ENCODE peak calls at places on chromosome 11, in five cellular contexts. One of them, this sample, is unnamed.

GRCh38 chr11:71563401-71563800 is 2.0 kb upstream of the KRTAP5-10 start:
- DNase-seq in HL-60: peak
- DNase-seq in stimulated activated CD4-positive, alpha-beta T cell treated with anti-CD3 and anti-CD28 coated beads, Interleukin-1b, Interleukin-23, amount 100 ng/mL, for 1 hour: no peak
- DNase-seq in ACHN: peak
- DNase-seq in RWPE1: peak
- DNase-seq in this sample: no peak

GRCh38 chr11:131253885-131254204 is 116.6 kb upstream of the NTM start:
- DNase-seq in ACHN: no peak
- DNase-seq in RWPE1: no peak
- DNase-seq in HL-60: no peak
- DNase-seq in stimulated activated CD4-positive, alpha-beta T cell treated with anti-CD3 and anti-CD28 coated beads, Interleukin-1b, Interleukin-23, amount 100 ng/mL, for 1 hour: no peak
- DNase-seq in this sample: no peak

GRCh38 chr11:69365567-69365966 is 71.6 kb downstream of the MYEOV start:
- DNase-seq in ACHN: no peak
- DNase-seq in RWPE1: no peak
- DNase-seq in stimulated activated CD4-positive, alpha-beta T cell treated with anti-CD3 and anti-CD28 coated beads, Interleukin-1b, Interleukin-23, amount 100 ng/mL, for 1 hour: no peak
- DNase-seq in HL-60: no peak
- DNase-seq in this sample: no peak

GRCh38 chr11:47349521-47350095 is 2.9 kb downstream of the MYBPC3 start:
- DNase-seq in stimulated activated CD4-positive, alpha-beta T cell treated with anti-CD3 and anti-CD28 coated beads, Interleukin-1b, Interleukin-23, amount 100 ng/mL, for 1 hour: no peak
- DNase-seq in HL-60: no peak
- DNase-seq in ACHN: no peak
- DNase-seq in RWPE1: no peak
- DNase-seq in this sample: no peak

GRCh38 chr11:66728760-66729385 is at the start of gene SPTBN2:
- DNase-seq in HL-60: no peak
- DNase-seq in RWPE1: no peak
- DNase-seq in ACHN: no peak
- DNase-seq in stimulated activated CD4-positive, alpha-beta T cell treated with anti-CD3 and anti-CD28 coated beads, Interleukin-1b, Interleukin-23, amount 100 ng/mL, for 1 hour: no peak
- DNase-seq in this sample: no peak

GRCh38 chr11:87493516-87493915 is 455.8 kb downstream of the TMEM135 start:
- DNase-seq in stimulated activated CD4-positive, alpha-beta T cell treated with anti-CD3 and anti-CD28 coated beads, Interleukin-1b, Interleukin-23, amount 100 ng/mL, for 1 hour: no peak
- DNase-seq in HL-60: no peak
- DNase-seq in RWPE1: no peak
- DNase-seq in ACHN: no peak
- DNase-seq in this sample: no peak

GRCh38 chr11:44982496-44983062 is 31.9 kb upstream of the TP53I11 start:
- DNase-seq in HL-60: no peak
- DNase-seq in RWPE1: no peak
- DNase-seq in stimulated activated CD4-positive, alpha-beta T cell treated with anti-CD3 and anti-CD28 coated beads, Interleukin-1b, Interleukin-23, amount 100 ng/mL, for 1 hour: no peak
- DNase-seq in ACHN: no peak
- DNase-seq in this sample: no peak

GRCh38 chr11:61826930-61827572 is 1.0 kb upstream of the FADS2 start:
- DNase-seq in stimulated activated CD4-positive, alpha-beta T cell treated with anti-CD3 and anti-CD28 coated beads, Interleukin-1b, Interleukin-23, amount 100 ng/mL, for 1 hour: no peak
- DNase-seq in RWPE1: no peak
- DNase-seq in HL-60: peak
- DNase-seq in ACHN: no peak
- DNase-seq in this sample: no peak

GRCh38 chr11:114315749-114316368 is 19.7 kb downstream of the NNMT start:
- DNase-seq in ACHN: no peak
- DNase-seq in stimulated activated CD4-positive, alpha-beta T cell treated with anti-CD3 and anti-CD28 coated beads, Interleukin-1b, Interleukin-23, amount 100 ng/mL, for 1 hour: no peak
- DNase-seq in RWPE1: no peak
- DNase-seq in HL-60: no peak
- DNase-seq in this sample: no peak

GRCh38 chr11:126153999-126154398 is 57.5 kb downstream of the RPUSD4 start:
- DNase-seq in stimulated activated CD4-positive, alpha-beta T cell treated with anti-CD3 and anti-CD28 coated beads, Interleukin-1b, Interleukin-23, amount 100 ng/mL, for 1 hour: no peak
- DNase-seq in HL-60: no peak
- DNase-seq in ACHN: no peak
- DNase-seq in RWPE1: no peak
- DNase-seq in this sample: peak

GRCh38 chr11:9030601-9031000 is 26.8 kb upstream of the NRIP3 start:
- DNase-seq in ACHN: no peak
- DNase-seq in RWPE1: no peak
- DNase-seq in HL-60: no peak
- DNase-seq in stimulated activated CD4-positive, alpha-beta T cell treated with anti-CD3 and anti-CD28 coated beads, Interleukin-1b, Interleukin-23, amount 100 ng/mL, for 1 hour: no peak
- DNase-seq in this sample: no peak

GRCh38 chr11:70908223-70908622 is 344.2 kb downstream of the SHANK2 start:
- DNase-seq in RWPE1: no peak
- DNase-seq in ACHN: no peak
- DNase-seq in HL-60: no peak
- DNase-seq in stimulated activated CD4-positive, alpha-beta T cell treated with anti-CD3 and anti-CD28 coated beads, Interleukin-1b, Interleukin-23, amount 100 ng/mL, for 1 hour: no peak
- DNase-seq in this sample: no peak

GRCh38 chr11:75667831-75668507 is 869 bp downstream of the MAP6 start:
- DNase-seq in HL-60: no peak
- DNase-seq in RWPE1: peak
- DNase-seq in stimulated activated CD4-positive, alpha-beta T cell treated with anti-CD3 and anti-CD28 coated beads, Interleukin-1b, Interleukin-23, amount 100 ng/mL, for 1 hour: no peak
- DNase-seq in ACHN: peak
- DNase-seq in this sample: no peak

GRCh38 chr11:119373059-119373875 is 8.2 kb downstream of the USP2 start:
- DNase-seq in HL-60: no peak
- DNase-seq in ACHN: no peak
- DNase-seq in stimulated activated CD4-positive, alpha-beta T cell treated with anti-CD3 and anti-CD28 coated beads, Interleukin-1b, Interleukin-23, amount 100 ng/mL, for 1 hour: no peak
- DNase-seq in RWPE1: no peak
- DNase-seq in this sample: no peak

GRCh38 chr11:93249437-93250210 is 51.8 kb upstream of the SLC36A4 start:
- DNase-seq in ACHN: no peak
- DNase-seq in stimulated activated CD4-positive, alpha-beta T cell treated with anti-CD3 and anti-CD28 coated beads, Interleukin-1b, Interleukin-23, amount 100 ng/mL, for 1 hour: no peak
- DNase-seq in HL-60: no peak
- DNase-seq in RWPE1: no peak
- DNase-seq in this sample: no peak

GRCh38 chr11:46285594-46286033 is 8.2 kb downstream of the CREB3L1 start:
- DNase-seq in ACHN: no peak
- DNase-seq in HL-60: no peak
- DNase-seq in RWPE1: no peak
- DNase-seq in stimulated activated CD4-positive, alpha-beta T cell treated with anti-CD3 and anti-CD28 coated beads, Interleukin-1b, Interleukin-23, amount 100 ng/mL, for 1 hour: no peak
- DNase-seq in this sample: no peak

GRCh38 chr11:29173660-29174062 is 843.2 kb downstream of the KCNA4 start:
- DNase-seq in stimulated activated CD4-positive, alpha-beta T cell treated with anti-CD3 and anti-CD28 coated beads, Interleukin-1b, Interleukin-23, amount 100 ng/mL, for 1 hour: no peak
- DNase-seq in ACHN: peak
- DNase-seq in HL-60: no peak
- DNase-seq in RWPE1: peak
- DNase-seq in this sample: no peak

GRCh38 chr11:48307760-48308386 is 1.9 kb downstream of the OR4S1 start:
- DNase-seq in RWPE1: peak
- DNase-seq in HL-60: peak
- DNase-seq in stimulated activated CD4-positive, alpha-beta T cell treated with anti-CD3 and anti-CD28 coated beads, Interleukin-1b, Interleukin-23, amount 100 ng/mL, for 1 hour: peak
- DNase-seq in ACHN: peak
- DNase-seq in this sample: peak

GRCh38 chr11:126654886-126655806 is 299.7 kb downstream of the ST3GAL4 start:
- DNase-seq in ACHN: no peak
- DNase-seq in HL-60: no peak
- DNase-seq in RWPE1: no peak
- DNase-seq in stimulated activated CD4-positive, alpha-beta T cell treated with anti-CD3 and anti-CD28 coated beads, Interleukin-1b, Interleukin-23, amount 100 ng/mL, for 1 hour: no peak
- DNase-seq in this sample: no peak

GRCh38 chr11:34654491-34655334 is 33.8 kb downstream of the EHF start:
- DNase-seq in ACHN: no peak
- DNase-seq in stimulated activated CD4-positive, alpha-beta T cell treated with anti-CD3 and anti-CD28 coated beads, Interleukin-1b, Interleukin-23, amount 100 ng/mL, for 1 hour: no peak
- DNase-seq in HL-60: peak
- DNase-seq in RWPE1: no peak
- DNase-seq in this sample: peak

GRCh38 chr11:18172686-18173085 is at the start of gene MRGPRX4:
- DNase-seq in RWPE1: no peak
- DNase-seq in ACHN: no peak
- DNase-seq in stimulated activated CD4-positive, alpha-beta T cell treated with anti-CD3 and anti-CD28 coated beads, Interleukin-1b, Interleukin-23, amount 100 ng/mL, for 1 hour: no peak
- DNase-seq in HL-60: no peak
- DNase-seq in this sample: no peak

GRCh38 chr11:10302744-10303557 is 1.9 kb upstream of the ADM start:
- DNase-seq in HL-60: peak
- DNase-seq in ACHN: peak
- DNase-seq in RWPE1: peak
- DNase-seq in stimulated activated CD4-positive, alpha-beta T cell treated with anti-CD3 and anti-CD28 coated beads, Interleukin-1b, Interleukin-23, amount 100 ng/mL, for 1 hour: no peak
- DNase-seq in this sample: peak

GRCh38 chr11:128956401-128957203 is 13.9 kb upstream of the TP53AIP1 start:
- DNase-seq in stimulated activated CD4-positive, alpha-beta T cell treated with anti-CD3 and anti-CD28 coated beads, Interleukin-1b, Interleukin-23, amount 100 ng/mL, for 1 hour: no peak
- DNase-seq in ACHN: peak
- DNase-seq in RWPE1: peak
- DNase-seq in HL-60: peak
- DNase-seq in this sample: peak

GRCh38 chr11:110356769-110357671 is 60.6 kb upstream of the RDX start:
- DNase-seq in HL-60: no peak
- DNase-seq in ACHN: peak
- DNase-seq in stimulated activated CD4-positive, alpha-beta T cell treated with anti-CD3 and anti-CD28 coated beads, Interleukin-1b, Interleukin-23, amount 100 ng/mL, for 1 hour: no peak
- DNase-seq in RWPE1: no peak
- DNase-seq in this sample: peak

GRCh38 chr11:8281266-8281665 is 17.6 kb upstream of the LMO1 start:
- DNase-seq in ACHN: no peak
- DNase-seq in HL-60: no peak
- DNase-seq in RWPE1: no peak
- DNase-seq in stimulated activated CD4-positive, alpha-beta T cell treated with anti-CD3 and anti-CD28 coated beads, Interleukin-1b, Interleukin-23, amount 100 ng/mL, for 1 hour: no peak
- DNase-seq in this sample: no peak

GRCh38 chr11:134890446-134890845 is 478.4 kb upstream of the B3GAT1 start:
- DNase-seq in HL-60: no peak
- DNase-seq in RWPE1: no peak
- DNase-seq in ACHN: no peak
- DNase-seq in stimulated activated CD4-positive, alpha-beta T cell treated with anti-CD3 and anti-CD28 coated beads, Interleukin-1b, Interleukin-23, amount 100 ng/mL, for 1 hour: no peak
- DNase-seq in this sample: no peak

GRCh38 chr11:107606122-107606521 is 15.2 kb downstream of the ELMOD1 start:
- DNase-seq in HL-60: no peak
- DNase-seq in ACHN: peak
- DNase-seq in RWPE1: no peak
- DNase-seq in stimulated activated CD4-positive, alpha-beta T cell treated with anti-CD3 and anti-CD28 coated beads, Interleukin-1b, Interleukin-23, amount 100 ng/mL, for 1 hour: no peak
- DNase-seq in this sample: no peak

GRCh38 chr11:122796128-122796717 is 42.1 kb upstream of the CRTAM start:
- DNase-seq in HL-60: peak
- DNase-seq in ACHN: peak
- DNase-seq in stimulated activated CD4-positive, alpha-beta T cell treated with anti-CD3 and anti-CD28 coated beads, Interleukin-1b, Interleukin-23, amount 100 ng/mL, for 1 hour: peak
- DNase-seq in RWPE1: peak
- DNase-seq in this sample: no peak

GRCh38 chr11:13053255-13053917 is 44.3 kb downstream of the RASSF10 start:
- DNase-seq in RWPE1: no peak
- DNase-seq in stimulated activated CD4-positive, alpha-beta T cell treated with anti-CD3 and anti-CD28 coated beads, Interleukin-1b, Interleukin-23, amount 100 ng/mL, for 1 hour: no peak
- DNase-seq in ACHN: no peak
- DNase-seq in HL-60: no peak
- DNase-seq in this sample: no peak

GRCh38 chr11:119525855-119526196 is 102.9 kb upstream of the THY1 start:
- DNase-seq in RWPE1: no peak
- DNase-seq in ACHN: no peak
- DNase-seq in stimulated activated CD4-positive, alpha-beta T cell treated with anti-CD3 and anti-CD28 coated beads, Interleukin-1b, Interleukin-23, amount 100 ng/mL, for 1 hour: no peak
- DNase-seq in HL-60: no peak
- DNase-seq in this sample: no peak

GRCh38 chr11:125945797-125946520 is at the start of gene VSIG10L2:
- DNase-seq in HL-60: no peak
- DNase-seq in stimulated activated CD4-positive, alpha-beta T cell treated with anti-CD3 and anti-CD28 coated beads, Interleukin-1b, Interleukin-23, amount 100 ng/mL, for 1 hour: no peak
- DNase-seq in ACHN: peak
- DNase-seq in RWPE1: no peak
- DNase-seq in this sample: no peak

GRCh38 chr11:130322126-130322525 is 7.4 kb upstream of the ZBTB44 start:
- DNase-seq in HL-60: no peak
- DNase-seq in stimulated activated CD4-positive, alpha-beta T cell treated with anti-CD3 and anti-CD28 coated beads, Interleukin-1b, Interleukin-23, amount 100 ng/mL, for 1 hour: no peak
- DNase-seq in ACHN: no peak
- DNase-seq in RWPE1: no peak
- DNase-seq in this sample: no peak

GRCh38 chr11:58034471-58034870 is 3.7 kb downstream of the OR6Q1 start:
- DNase-seq in stimulated activated CD4-positive, alpha-beta T cell treated with anti-CD3 and anti-CD28 coated beads, Interleukin-1b, Interleukin-23, amount 100 ng/mL, for 1 hour: no peak
- DNase-seq in HL-60: no peak
- DNase-seq in RWPE1: no peak
- DNase-seq in ACHN: no peak
- DNase-seq in this sample: no peak

GRCh38 chr11:68214173-68215086 is 1.3 kb upstream of the KMT5B start:
- DNase-seq in stimulated activated CD4-positive, alpha-beta T cell treated with anti-CD3 and anti-CD28 coated beads, Interleukin-1b, Interleukin-23, amount 100 ng/mL, for 1 hour: no peak
- DNase-seq in ACHN: no peak
- DNase-seq in RWPE1: no peak
- DNase-seq in HL-60: no peak
- DNase-seq in this sample: no peak

GRCh38 chr11:67649634-67650540 is 643 bp downstream of the ACY3 start:
- DNase-seq in ACHN: peak
- DNase-seq in stimulated activated CD4-positive, alpha-beta T cell treated with anti-CD3 and anti-CD28 coated beads, Interleukin-1b, Interleukin-23, amount 100 ng/mL, for 1 hour: no peak
- DNase-seq in HL-60: no peak
- DNase-seq in RWPE1: no peak
- DNase-seq in this sample: no peak

GRCh38 chr11:46298699-46299424 is 21.4 kb downstream of the CREB3L1 start:
- DNase-seq in ACHN: peak
- DNase-seq in stimulated activated CD4-positive, alpha-beta T cell treated with anti-CD3 and anti-CD28 coated beads, Interleukin-1b, Interleukin-23, amount 100 ng/mL, for 1 hour: no peak
- DNase-seq in RWPE1: peak
- DNase-seq in HL-60: no peak
- DNase-seq in this sample: no peak

This sample was measured in PC-9.